ENCODE peak calls at places on chromosomes 13 and 19, in five cellular contexts. W, Z, J, I and F are unnamed samples.

GRCh38 chr19:16525751-16526481 is 16.3 kb downstream of the CHERP start:
- DNase-seq in I (no peak), Z (no peak), J (no peak), W (no peak), F (no peak)

GRCh38 chr13:33509642-33510229 is 224.2 kb upstream of the STARD13 start:
- DNase-seq in W (no peak), I (peak; percentile 53), Z (peak; percentile 73), J (peak; percentile 93), F (no peak)

GRCh38 chr19:2618611-2619010 is 83.9 kb downstream of the GNG7 start:
- DNase-seq in I (peak; percentile 41), W (no peak), J (no peak), Z (peak; percentile 75), F (no peak)

GRCh38 chr13:99606322-99607089 is 105.2 kb downstream of the TM9SF2 start:
- DNase-seq in I (peak; percentile 82), W (peak; percentile 90), Z (peak; percentile 77), J (peak; percentile 70), F (peak; percentile 95)

GRCh38 chr13:45615501-45616101 is at the start of gene ERICH6B:
- DNase-seq in W (peak; percentile 76), Z (peak; percentile 36), J (peak; percentile 6), I (peak; percentile 14), F (no peak)

GRCh38 chr13:42996584-42996983 is 4.5 kb upstream of the EPSTI1 start:
- DNase-seq in Z (peak; percentile 82), I (peak; percentile 84), J (peak; percentile 79), W (no peak), F (no peak)

GRCh38 chr13:23289917-23290357 is 109.2 kb downstream of the SGCG start:
- DNase-seq in J (no peak), W (no peak), Z (peak; percentile 45), I (peak; percentile 15), F (no peak)

GRCh38 chr19:54430306-54431254 is 15.3 kb downstream of the TTYH1 start:
- DNase-seq in J (no peak), Z (no peak), I (no peak), W (peak; percentile 81), F (no peak)

GRCh38 chr13:33207616-33207964 is 78.0 kb downstream of the STARD13 start:
- DNase-seq in W (no peak), I (peak; percentile 80), J (peak; percentile 90), Z (peak; percentile 79), F (no peak)

GRCh38 chr13:44842158-44842557 is 147.1 kb downstream of the NUFIP1 start:
- DNase-seq in J (peak; percentile 64), I (peak; percentile 51), W (no peak), Z (peak; percentile 75), F (no peak)

GRCh38 chr19:4059931-4060620 is 6.6 kb downstream of the ZBTB7A start:
- DNase-seq in W (no peak), I (no peak), J (peak; percentile 59), Z (no peak), F (no peak)

GRCh38 chr13:32334676-32335075 is 19.4 kb downstream of the BRCA2 start:
- DNase-seq in I (no peak), Z (no peak), W (no peak), J (peak; percentile 6), F (no peak)

GRCh38 chr13:43036386-43037220 is 13.2 kb downstream of the DNAJC15 start:
- DNase-seq in J (peak; percentile 43), Z (peak; percentile 25), W (no peak), I (peak; percentile 45), F (no peak)

GRCh38 chr13:88592105-88592504 is 920.9 kb downstream of the SLITRK5 start:
- DNase-seq in J (no peak), Z (no peak), I (no peak), W (no peak), F (peak; percentile 29)

GRCh38 chr19:47778954-47779351 is 450 bp downstream of the SELENOW start:
- DNase-seq in Z (peak; percentile 12), J (peak; percentile 52), I (peak; percentile 14), W (no peak), F (no peak)

GRCh38 chr13:68304287-68304893 is 1074.3 kb upstream of the PCDH9 start:
- DNase-seq in I (peak; percentile 50), Z (peak; percentile 23), W (no peak), J (no peak), F (no peak)

GRCh38 chr13:67228909-67229308 is 1.2 kb downstream of the PCDH9 start:
- DNase-seq in W (no peak), J (no peak), I (peak; percentile 33), Z (peak; percentile 30), F (no peak)

GRCh38 chr13:114225610-114226009 is 9.1 kb upstream of the CDC16 start:
- DNase-seq in I (no peak), W (no peak), J (no peak), Z (no peak), F (no peak)

GRCh38 chr13:29737061-29737460 is 113.4 kb downstream of the UBL3 start:
- DNase-seq in W (no peak), I (no peak), Z (no peak), J (no peak), F (no peak)

GRCh38 chr13:101346942-101347728 is 69.2 kb downstream of the NALCN start:
- DNase-seq in W (no peak), Z (peak; percentile 60), J (peak; percentile 34), I (peak; percentile 13), F (no peak)

GRCh38 chr13:34577051-34577450 is 365.0 kb upstream of the NBEA start:
- DNase-seq in W (no peak), I (peak; percentile 30), J (no peak), Z (peak; percentile 75), F (no peak)

GRCh38 chr19:55549500-55550320 is 4.4 kb upstream of the SBK3 start:
- DNase-seq in J (peak; percentile 90), I (peak; percentile 85), Z (peak; percentile 92), W (peak; percentile 70), F (no peak)

GRCh38 chr19:1399079-1399478 is 2.3 kb downstream of the GAMT start:
- DNase-seq in W (no peak), Z (no peak), J (no peak), I (no peak), F (no peak)

GRCh38 chr13:81795710-81796109 is 1454.8 kb upstream of the SPRY2 start:
- DNase-seq in W (no peak), J (no peak), I (no peak), Z (no peak), F (no peak)

GRCh38 chr13:91319996-91320395 is 27.5 kb upstream of the MIR17HG start:
- DNase-seq in I (no peak), Z (no peak), J (no peak), W (no peak), F (no peak)

GRCh38 chr13:51935326-51936171 is 73.8 kb downstream of the CCDC70 start:
- DNase-seq in I (no peak), J (no peak), Z (peak; percentile 6), W (peak; percentile 63), F (no peak)

GRCh38 chr19:49889687-49890348 is 6.9 kb downstream of the IL4I1 start:
- DNase-seq in W (peak; percentile 89), Z (peak; percentile 67), J (peak; percentile 63), I (peak; percentile 65), F (peak; percentile 93)

GRCh38 chr13:70098669-70099068 is 9.0 kb upstream of the ATXN8OS start:
- DNase-seq in J (no peak), I (peak; percentile 23), Z (no peak), W (no peak), F (no peak)
- TF ChIP-seq CTCF in J (no peak), I (peak; percentile 47), Z (peak; percentile 11), W (no peak), F (peak; percentile 89)

DNA sequence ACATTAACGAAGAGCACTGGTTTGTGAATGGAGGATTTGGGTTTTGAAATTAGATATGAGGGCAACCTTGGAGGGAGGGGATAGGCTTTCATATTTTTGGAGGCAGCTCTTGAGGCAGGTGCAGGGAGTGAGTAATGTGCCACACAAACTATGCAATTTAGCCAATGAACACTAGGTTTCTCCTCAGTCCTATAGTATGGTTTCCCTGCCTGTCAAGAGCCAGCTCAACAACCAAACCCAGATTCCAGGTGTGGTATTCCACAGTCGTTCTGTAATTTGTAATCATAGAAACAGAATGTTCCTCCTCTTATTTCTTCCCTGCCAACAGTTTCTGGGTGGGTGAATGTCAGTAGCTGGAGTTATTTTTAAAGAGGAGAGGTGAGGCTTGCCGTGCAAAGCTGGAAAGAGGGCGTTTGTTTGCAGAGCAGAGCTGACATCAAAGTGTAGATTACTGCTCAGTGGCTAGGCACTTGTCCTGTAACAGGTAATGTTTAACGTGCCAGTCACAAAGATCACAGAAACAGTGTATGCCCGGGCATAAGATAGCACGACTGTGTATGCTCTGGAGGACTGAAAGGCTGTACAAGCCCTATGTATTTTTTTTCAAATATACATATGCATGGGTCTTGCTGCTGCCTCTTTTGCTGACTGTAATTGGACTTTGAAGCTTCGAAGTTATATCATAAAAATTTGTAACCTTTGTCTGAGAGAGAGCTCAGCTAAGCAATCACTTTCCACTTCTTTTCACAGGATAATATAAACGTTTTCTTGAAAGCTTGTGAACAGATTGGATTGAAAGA is 124.3 kb downstream of the LMO7 start:
- DNase-seq in I (no peak), W (no peak), Z (peak; percentile 26), J (no peak), F (no peak)
- TF ChIP-seq CTCF in I (no peak), W (no peak), Z (no peak), J (peak; percentile 25), F (peak; percentile 16)

GRCh38 chr19:14689598-14690503 is at the start of gene ZNF333:
- DNase-seq in Z (peak; percentile 82), I (peak; percentile 89), J (peak; percentile 88), W (peak; percentile 100), F (peak; percentile 96)

GRCh38 chr19:14682084-14682483 is 7.4 kb upstream of the ADGRE3 start:
- DNase-seq in J (no peak), W (no peak), I (no peak), Z (no peak), F (no peak)

GRCh38 chr19:14683439-14683838 is 6.4 kb upstream of the ZNF333 start:
- DNase-seq in J (no peak), W (no peak), Z (no peak), I (no peak), F (no peak)

GRCh38 chr19:14686411-14686810 is 3.4 kb upstream of the ZNF333 start:
- DNase-seq in I (peak; percentile 13), W (peak; percentile 25), J (peak; percentile 25), Z (no peak), F (no peak)
- TF ChIP-seq CTCF in I (no peak), W (no peak), J (peak; percentile 17), Z (peak; percentile 22), F (peak; percentile 74)

DNA sequence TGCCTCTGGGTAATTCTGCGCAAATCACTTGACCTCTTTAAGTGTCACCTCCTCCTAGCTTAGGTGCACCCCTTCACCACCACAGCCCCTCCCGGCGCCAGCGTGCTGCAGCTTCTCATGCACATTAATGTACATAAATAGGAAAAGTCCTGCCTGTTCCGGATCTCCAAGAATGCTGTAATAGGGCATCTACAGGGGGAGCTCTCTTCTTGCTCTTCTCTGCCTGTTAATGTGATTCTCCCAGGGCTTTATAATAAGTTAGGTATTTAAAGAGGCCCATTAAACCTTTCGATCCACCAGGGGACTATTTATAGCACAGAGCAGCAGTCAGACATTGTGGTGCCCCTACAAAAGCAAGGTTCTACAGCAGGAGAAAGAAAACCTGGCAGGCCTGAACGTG is 35.3 kb downstream of the SOX1 start:
- DNase-seq in I (no peak), J (no peak), W (no peak), Z (no peak), F (no peak)
- TF ChIP-seq CTCF in I (no peak), J (no peak), W (no peak), Z (no peak), F (peak; percentile 13)